ENCODE peak calls at places on chromosomes 16 and 17, in six cellular contexts. R, Q, M, Y, W and F are unnamed samples.

GRCh38 chr17:49952912-49953497 is 16.0 kb upstream of the DLX4 start:
- DNase-seq in W (no peak), Y (no peak), R (no peak), Q (no peak), M (no peak), F (no peak)

GRCh38 chr17:28735242-28735722 is 6.7 kb downstream of the NEK8 start:
- DNase-seq in Q (peak), Y (no peak), R (no peak), W (no peak), M (no peak), F (no peak)

GRCh38 chr16:85659805-85660511 is 28.8 kb downstream of the GINS2 start:
- DNase-seq in W (peak), M (peak), Y (peak), Q (peak), R (peak), F (peak)

GRCh38 chr16:57953857-57954256 is 17.1 kb downstream of the CNGB1 start:
- DNase-seq in W (no peak), M (no peak), Q (no peak), R (no peak), Y (no peak), F (no peak)

GRCh38 chr17:909642-910323 is 69.8 kb downstream of the NXN start:
- DNase-seq in W (no peak), R (no peak), Y (no peak), M (no peak), Q (peak), F (no peak)

GRCh38 chr16:13866073-13866472 is 53.9 kb upstream of the ERCC4 start:
- DNase-seq in Q (peak), W (peak), Y (no peak), M (peak), R (peak), F (no peak)

GRCh38 chr16:89455178-89455577 is 35.2 kb downstream of the ANKRD11 start:
- DNase-seq in Y (no peak), W (no peak), M (no peak), Q (no peak), R (no peak), F (no peak)

GRCh38 chr16:89172901-89173628 is 1.5 kb downstream of the CDH15 start:
- DNase-seq in Q (no peak), M (no peak), Y (no peak), W (no peak), R (no peak), F (no peak)

GRCh38 chr17:50209472-50210248 is 8.2 kb upstream of the COL1A1 start:
- DNase-seq in R (no peak), Y (no peak), M (no peak), Q (peak), W (peak), F (no peak)

GRCh38 chr17:62064029-62064790 is 868 bp downstream of the MED13 start:
- DNase-seq in R (no peak), Q (peak), W (no peak), Y (no peak), M (no peak), F (peak)